ENCODE peak calls at places on chromosomes 1 and 21, in four cellular contexts. One of them, this sample, is unnamed.

GRCh38 chr1:183304466-183305122 is 113.6 kb downstream of the NMNAT2 start:
- DNase-seq in HCT116: no peak
- DNase-seq in HepG2: no peak
- DNase-seq in K562: no peak
- DNase-seq in this sample: no peak

GRCh38 chr1:227540170-227541098 is 22.9 kb upstream of the ZNF678 start:
- DNase-seq in HepG2: no peak
- DNase-seq in K562: no peak
- DNase-seq in HCT116: no peak
- DNase-seq in this sample: no peak

GRCh38 chr1:52402860-52403240 is 1.4 kb downstream of the ORC1 start:
- DNase-seq in HCT116: no peak
- DNase-seq in K562: no peak
- DNase-seq in HepG2: peak
- DNase-seq in this sample: no peak

GRCh38 chr21:45293214-45293725 is 5.6 kb upstream of the POFUT2 start:
- DNase-seq in HCT116: no peak
- DNase-seq in K562: no peak
- DNase-seq in HepG2: no peak
- DNase-seq in this sample: no peak

GRCh38 chr1:36384542-36385409 is 948 bp downstream of the STK40 start:
- DNase-seq in K562: peak
- DNase-seq in HepG2: peak
- DNase-seq in HCT116: peak
- DNase-seq in this sample: no peak

GRCh38 chr1:201284636-201285035 is 1.3 kb downstream of the PKP1 start:
- DNase-seq in HCT116: no peak
- DNase-seq in K562: no peak
- DNase-seq in HepG2: no peak
- DNase-seq in this sample: no peak

GRCh38 chr1:199279872-199280649 is 641.2 kb downstream of the PTPRC start:
- DNase-seq in K562: no peak
- DNase-seq in HepG2: no peak
- DNase-seq in HCT116: no peak
- DNase-seq in this sample: no peak

GRCh38 chr21:21097425-21097824 is 99.2 kb downstream of the NCAM2 start:
- DNase-seq in K562: no peak
- DNase-seq in HepG2: no peak
- DNase-seq in HCT116: no peak
- DNase-seq in this sample: no peak

GRCh38 chr1:217506878-217507277 is 124.0 kb downstream of the GPATCH2 start:
- DNase-seq in K562: no peak
- DNase-seq in HCT116: no peak
- DNase-seq in HepG2: no peak
- DNase-seq in this sample: no peak

GRCh38 chr21:45299864-45300785 is 12.4 kb upstream of the POFUT2 start:
- DNase-seq in HepG2: no peak
- DNase-seq in HCT116: no peak
- DNase-seq in K562: no peak
- DNase-seq in this sample: no peak

GRCh38 chr1:156910309-156910782 is 10.1 kb upstream of the LRRC71 start:
- DNase-seq in HCT116: no peak
- DNase-seq in HepG2: peak
- DNase-seq in K562: peak
- DNase-seq in this sample: no peak

GRCh38 chr1:2855206-2856075 is 53.9 kb upstream of the TTC34 start:
- DNase-seq in HepG2: no peak
- DNase-seq in K562: no peak
- DNase-seq in HCT116: no peak
- DNase-seq in this sample: no peak

GRCh38 chr1:151472852-151473731 is 13.8 kb upstream of the POGZ start:
- DNase-seq in HCT116: no peak
- DNase-seq in K562: peak
- DNase-seq in HepG2: no peak
- DNase-seq in this sample: no peak

GRCh38 chr1:85275701-85276289 is 637 bp downstream of the BCL10 start:
- DNase-seq in K562: no peak
- DNase-seq in HepG2: no peak
- DNase-seq in HCT116: peak
- DNase-seq in this sample: no peak

GRCh38 chr1:975896-976683 is 5.8 kb downstream of the PERM1 start:
- DNase-seq in HepG2: peak
- DNase-seq in HCT116: peak
- DNase-seq in K562: peak
- DNase-seq in this sample: no peak

GRCh38 chr1:40392206-40392605 is 18.7 kb downstream of the SMAP2 start:
- DNase-seq in K562: no peak
- DNase-seq in HCT116: no peak
- DNase-seq in HepG2: no peak
- DNase-seq in this sample: no peak

GRCh38 chr1:230280054-230280795 is 145.9 kb downstream of the PGBD5 start:
- DNase-seq in HCT116: no peak
- DNase-seq in K562: no peak
- DNase-seq in HepG2: no peak
- DNase-seq in this sample: no peak

GRCh38 chr1:246602194-246602593 is 35.9 kb downstream of the CNST start:
- DNase-seq in HCT116: no peak
- DNase-seq in K562: no peak
- DNase-seq in HepG2: no peak
- DNase-seq in this sample: no peak

GRCh38 chr1:112852276-112852675 is 103.7 kb downstream of the SLC16A1 start:
- DNase-seq in K562: no peak
- DNase-seq in HepG2: no peak
- DNase-seq in HCT116: no peak
- DNase-seq in this sample: no peak

DNA sequence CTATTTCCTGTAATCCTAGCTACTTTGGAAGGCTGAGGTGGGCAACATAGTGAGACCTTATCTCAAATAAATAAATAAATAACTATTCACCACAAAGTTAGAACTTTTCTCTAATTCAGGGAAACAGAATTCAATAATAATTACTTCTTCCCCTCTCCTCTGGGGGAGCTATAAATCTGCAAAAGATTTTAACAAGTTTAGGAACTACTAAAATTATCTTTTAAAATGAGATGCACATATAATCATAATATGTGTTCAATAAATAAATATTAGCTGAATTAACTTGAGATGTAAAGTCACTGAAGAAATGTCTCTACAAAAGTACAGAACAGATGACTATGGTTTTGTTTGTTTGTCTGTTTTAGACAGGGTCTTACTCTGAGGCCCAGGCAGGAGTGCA is 14.1 kb downstream of the WDR47 start:
- DNase-seq in K562: no peak
- DNase-seq in HCT116: no peak
- DNase-seq in HepG2: no peak
- DNase-seq in this sample: no peak
- TF ChIP-seq CTCF in K562: no peak
- TF ChIP-seq CTCF in HCT116: no peak
- TF ChIP-seq CTCF in HepG2: no peak
- TF ChIP-seq CTCF in this sample: no peak

GRCh38 chr1:15329481-15329815 is 80.2 kb upstream of the EFHD2 start:
- DNase-seq in HCT116: no peak
- DNase-seq in HepG2: no peak
- DNase-seq in K562: no peak
- DNase-seq in this sample: no peak

GRCh38 chr1:15330028-15330427 is 79.7 kb upstream of the EFHD2 start:
- DNase-seq in K562: no peak
- DNase-seq in HCT116: no peak
- DNase-seq in HepG2: no peak
- DNase-seq in this sample: no peak

GRCh38 chr1:15332525-15332924 is 77.2 kb upstream of the EFHD2 start:
- DNase-seq in HepG2: no peak
- DNase-seq in HCT116: no peak
- DNase-seq in K562: no peak
- DNase-seq in this sample: no peak

GRCh38 chr1:15331673-15332072 is 78.0 kb upstream of the EFHD2 start:
- DNase-seq in HCT116: no peak
- DNase-seq in K562: no peak
- DNase-seq in HepG2: no peak
- DNase-seq in this sample: no peak

GRCh38 chr1:15331180-15331579 is 78.5 kb upstream of the EFHD2 start:
- DNase-seq in HepG2: no peak
- DNase-seq in K562: no peak
- DNase-seq in HCT116: no peak
- DNase-seq in this sample: no peak
- TF ChIP-seq TCF7L2 in HepG2: no peak
- TF ChIP-seq TCF7L2 in K562: no peak
- TF ChIP-seq TCF7L2 in HCT116: no peak
- TF ChIP-seq TCF7L2 in this sample: no peak

GRCh38 chr1:99849413-99849743 is 783 bp upstream of the AGL start:
- DNase-seq in HepG2: peak
- DNase-seq in K562: peak
- DNase-seq in HCT116: no peak
- DNase-seq in this sample: no peak
- H3K27ac ChIP-seq in HepG2: peak
- H3K27ac ChIP-seq in K562: peak
- H3K27ac ChIP-seq in HCT116: peak
- H3K27ac ChIP-seq in this sample: peak

GRCh38 chr1:26035203-26035958 is 10.5 kb downstream of the SLC30A2 start:
- DNase-seq in K562: peak
- DNase-seq in HepG2: peak
- DNase-seq in HCT116: peak
- DNase-seq in this sample: peak
- TF ChIP-seq CTCF in K562: peak
- TF ChIP-seq CTCF in HepG2: peak
- TF ChIP-seq CTCF in HCT116: peak
- TF ChIP-seq CTCF in this sample: no peak

DNA sequence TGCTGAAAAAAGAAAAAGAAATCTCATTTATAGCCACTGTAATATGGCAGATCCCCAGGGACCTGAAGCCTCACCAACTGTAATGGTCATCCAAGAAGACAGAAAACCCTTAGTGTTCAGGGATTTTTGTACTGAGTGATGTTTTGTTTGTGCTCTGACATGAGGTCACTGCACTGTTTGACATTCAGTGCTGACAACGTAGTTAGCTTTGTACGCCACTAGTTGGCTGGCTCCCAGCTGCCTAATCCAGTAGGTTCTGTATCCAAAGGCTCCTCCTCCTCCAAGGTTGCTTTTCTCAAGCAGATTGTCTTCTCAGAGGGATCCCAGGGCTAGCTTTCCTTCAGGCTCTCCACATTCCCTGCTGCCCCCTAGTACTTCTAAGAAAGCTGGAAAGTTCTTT is 9.5 kb upstream of the YRDC start:
- DNase-seq in HepG2: no peak
- DNase-seq in HCT116: no peak
- DNase-seq in K562: no peak
- DNase-seq in this sample: no peak
- TF ChIP-seq TCF7L2 in HepG2: no peak
- TF ChIP-seq TCF7L2 in HCT116: no peak
- TF ChIP-seq TCF7L2 in K562: no peak
- TF ChIP-seq TCF7L2 in this sample: no peak

GRCh38 chr1:20682571-20683236 is 21.5 kb upstream of the DDOST start:
- DNase-seq in HCT116: no peak
- DNase-seq in HepG2: no peak
- DNase-seq in K562: no peak
- DNase-seq in this sample: no peak

GRCh38 chr1:20685099-20685662 is 24.0 kb upstream of the DDOST start:
- DNase-seq in HepG2: no peak
- DNase-seq in K562: no peak
- DNase-seq in HCT116: no peak
- DNase-seq in this sample: no peak

GRCh38 chr1:20684050-20684620 is 23.0 kb upstream of the DDOST start:
- DNase-seq in HCT116: no peak
- DNase-seq in HepG2: no peak
- DNase-seq in K562: no peak
- DNase-seq in this sample: no peak

GRCh38 chr1:20684651-20685050 is 23.5 kb upstream of the DDOST start:
- DNase-seq in HCT116: no peak
- DNase-seq in HepG2: no peak
- DNase-seq in K562: no peak
- DNase-seq in this sample: no peak

DNA sequence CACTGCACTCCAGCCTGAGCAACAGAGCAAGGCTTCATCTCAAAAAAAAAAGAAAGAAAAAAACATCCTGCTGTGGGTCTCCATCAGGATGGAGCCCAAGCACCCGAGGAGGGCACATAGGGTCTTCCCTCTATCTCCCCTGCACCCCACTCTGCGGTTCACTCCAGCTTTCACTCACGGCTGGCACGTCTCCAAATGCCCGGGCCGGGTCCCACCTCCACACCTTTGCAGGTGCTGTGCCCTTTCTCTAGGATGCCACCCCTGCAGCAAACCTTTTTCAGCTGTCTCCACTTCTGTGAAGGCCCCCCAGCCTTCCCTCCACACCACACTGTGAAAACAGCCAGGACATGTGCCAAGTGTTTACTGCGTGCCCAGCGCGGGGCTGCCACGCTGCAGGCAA is 22.4 kb upstream of the DDOST start:
- DNase-seq in K562: no peak
- DNase-seq in HCT116: no peak
- DNase-seq in HepG2: no peak
- DNase-seq in this sample: no peak
- H3K27ac ChIP-seq in K562: no peak
- H3K27ac ChIP-seq in HCT116: no peak
- H3K27ac ChIP-seq in HepG2: no peak
- H3K27ac ChIP-seq in this sample: no peak

GRCh38 chr1:19190468-19190867 is 19.6 kb downstream of the UBR4 start:
- DNase-seq in HCT116: no peak
- DNase-seq in K562: no peak
- DNase-seq in HepG2: no peak
- DNase-seq in this sample: no peak

GRCh38 chr1:19191811-19192210 is 18.3 kb downstream of the UBR4 start:
- DNase-seq in K562: no peak
- DNase-seq in HCT116: no peak
- DNase-seq in HepG2: no peak
- DNase-seq in this sample: no peak

GRCh38 chr1:19185976-19186375 is 24.1 kb downstream of the UBR4 start:
- DNase-seq in HCT116: no peak
- DNase-seq in K562: no peak
- DNase-seq in HepG2: no peak
- DNase-seq in this sample: no peak

GRCh38 chr1:19189270-19189669 is 20.8 kb downstream of the UBR4 start:
- DNase-seq in K562: no peak
- DNase-seq in HepG2: no peak
- DNase-seq in HCT116: no peak
- DNase-seq in this sample: no peak

GRCh38 chr1:19187852-19188251 is 22.2 kb downstream of the UBR4 start:
- DNase-seq in HCT116: no peak
- DNase-seq in K562: no peak
- DNase-seq in HepG2: no peak
- DNase-seq in this sample: no peak
- TF ChIP-seq CTCF in HCT116: no peak
- TF ChIP-seq CTCF in K562: no peak
- TF ChIP-seq CTCF in HepG2: no peak
- TF ChIP-seq CTCF in this sample: no peak

This sample was measured in Panc1.